ENCODE peak calls at places on chromosomes 16 and 17, in five cellular contexts. One of them, this sample, is unnamed.

GRCh38 chr16:9139965-9140364 is 48.5 kb downstream of the HAPSTR1 start:
- DNase-seq in thoracic aorta: no peak
- DNase-seq in pancreas: peak; percentile 8
- DNase-seq in A549: peak; percentile 70
- DNase-seq in CD4-positive, CD25-positive, alpha-beta regulatory T cell: no peak
- DNase-seq in this sample: no peak

GRCh38 chr16:20950294-20950693 is 49.7 kb downstream of the LYRM1 start:
- DNase-seq in pancreas: no peak
- DNase-seq in CD4-positive, CD25-positive, alpha-beta regulatory T cell: no peak
- DNase-seq in A549: no peak
- DNase-seq in thoracic aorta: no peak
- DNase-seq in this sample: no peak

GRCh38 chr16:14579266-14579665 is 50.8 kb downstream of the PARN start:
- DNase-seq in A549: peak; percentile 17
- DNase-seq in CD4-positive, CD25-positive, alpha-beta regulatory T cell: no peak
- DNase-seq in pancreas: no peak
- DNase-seq in thoracic aorta: no peak
- DNase-seq in this sample: no peak

GRCh38 chr16:49378816-49379215 is 5.2 kb downstream of the C16orf78 start:
- DNase-seq in CD4-positive, CD25-positive, alpha-beta regulatory T cell: no peak
- DNase-seq in A549: no peak
- DNase-seq in pancreas: no peak
- DNase-seq in thoracic aorta: no peak
- DNase-seq in this sample: no peak

GRCh38 chr17:57999496-58000017 is 7.5 kb downstream of the SRSF1 start:
- DNase-seq in thoracic aorta: no peak
- DNase-seq in pancreas: no peak
- DNase-seq in CD4-positive, CD25-positive, alpha-beta regulatory T cell: peak; percentile 76
- DNase-seq in A549: peak; percentile 81
- DNase-seq in this sample: no peak

GRCh38 chr16:82011199-82011641 is at the start of gene SDR42E1:
- DNase-seq in CD4-positive, CD25-positive, alpha-beta regulatory T cell: peak; percentile 69
- DNase-seq in A549: peak; percentile 70
- DNase-seq in thoracic aorta: no peak
- DNase-seq in pancreas: peak; percentile 86
- DNase-seq in this sample: peak; percentile 61

GRCh38 chr16:68257251-68257905 is 6.9 kb upstream of the SLC7A6 start:
- DNase-seq in pancreas: no peak
- DNase-seq in A549: no peak
- DNase-seq in thoracic aorta: no peak
- DNase-seq in CD4-positive, CD25-positive, alpha-beta regulatory T cell: no peak
- DNase-seq in this sample: no peak

GRCh38 chr16:19338335-19338734 is 52.8 kb downstream of the CLEC19A start:
- DNase-seq in pancreas: no peak
- DNase-seq in thoracic aorta: no peak
- DNase-seq in CD4-positive, CD25-positive, alpha-beta regulatory T cell: no peak
- DNase-seq in A549: peak; percentile 19
- DNase-seq in this sample: no peak

GRCh38 chr17:75707096-75707720 is 14.1 kb upstream of the ITGB4 start:
- DNase-seq in CD4-positive, CD25-positive, alpha-beta regulatory T cell: no peak
- DNase-seq in thoracic aorta: no peak
- DNase-seq in pancreas: no peak
- DNase-seq in A549: peak; percentile 86
- DNase-seq in this sample: no peak

GRCh38 chr16:21713549-21714368 is 50.0 kb downstream of the OTOA start:
- DNase-seq in CD4-positive, CD25-positive, alpha-beta regulatory T cell: no peak
- DNase-seq in A549: no peak
- DNase-seq in pancreas: no peak
- DNase-seq in thoracic aorta: no peak
- DNase-seq in this sample: no peak

GRCh38 chr16:24085665-24086064 is 170.5 kb upstream of the CACNG3 start:
- DNase-seq in CD4-positive, CD25-positive, alpha-beta regulatory T cell: no peak
- DNase-seq in thoracic aorta: no peak
- DNase-seq in A549: no peak
- DNase-seq in pancreas: no peak
- DNase-seq in this sample: no peak

GRCh38 chr17:43024407-43025289 is at the start of gene RND2:
- DNase-seq in pancreas: peak; percentile 88
- DNase-seq in thoracic aorta: peak; percentile 83
- DNase-seq in A549: peak; percentile 96
- DNase-seq in CD4-positive, CD25-positive, alpha-beta regulatory T cell: peak; percentile 81
- DNase-seq in this sample: peak; percentile 81

GRCh38 chr16:74563828-74564263 is 43.1 kb downstream of the GLG1 start:
- DNase-seq in pancreas: no peak
- DNase-seq in thoracic aorta: peak; percentile 4
- DNase-seq in CD4-positive, CD25-positive, alpha-beta regulatory T cell: no peak
- DNase-seq in A549: peak; percentile 41
- DNase-seq in this sample: no peak

GRCh38 chr16:58608601-58609136 is 21.0 kb downstream of the CNOT1 start:
- DNase-seq in CD4-positive, CD25-positive, alpha-beta regulatory T cell: no peak
- DNase-seq in thoracic aorta: no peak
- DNase-seq in pancreas: no peak
- DNase-seq in A549: no peak
- DNase-seq in this sample: no peak

GRCh38 chr16:79067600-79067999 is 532.9 kb downstream of the MAF start:
- DNase-seq in CD4-positive, CD25-positive, alpha-beta regulatory T cell: no peak
- DNase-seq in A549: no peak
- DNase-seq in pancreas: no peak
- DNase-seq in thoracic aorta: no peak
- DNase-seq in this sample: no peak

GRCh38 chr16:74837056-74837455 is 62.4 kb upstream of the FA2H start:
- DNase-seq in pancreas: no peak
- DNase-seq in A549: no peak
- DNase-seq in CD4-positive, CD25-positive, alpha-beta regulatory T cell: no peak
- DNase-seq in thoracic aorta: no peak
- DNase-seq in this sample: no peak

GRCh38 chr16:9869776-9870175 is 312.5 kb downstream of the GRIN2A start:
- DNase-seq in A549: no peak
- DNase-seq in thoracic aorta: no peak
- DNase-seq in CD4-positive, CD25-positive, alpha-beta regulatory T cell: no peak
- DNase-seq in pancreas: no peak
- DNase-seq in this sample: no peak

GRCh38 chr16:86834451-86835035 is 256.2 kb downstream of the FOXL1 start:
- DNase-seq in pancreas: no peak
- DNase-seq in A549: peak; percentile 19
- DNase-seq in thoracic aorta: no peak
- DNase-seq in CD4-positive, CD25-positive, alpha-beta regulatory T cell: no peak
- DNase-seq in this sample: no peak

GRCh38 chr16:81499576-81500380 is 55.2 kb downstream of the CMIP start:
- DNase-seq in CD4-positive, CD25-positive, alpha-beta regulatory T cell: no peak
- DNase-seq in A549: no peak
- DNase-seq in pancreas: no peak
- DNase-seq in thoracic aorta: no peak
- DNase-seq in this sample: no peak

GRCh38 chr17:42674755-42675347 is 1.9 kb downstream of the PLEKHH3 start:
- DNase-seq in CD4-positive, CD25-positive, alpha-beta regulatory T cell: no peak
- DNase-seq in A549: no peak
- DNase-seq in pancreas: peak; percentile 71
- DNase-seq in thoracic aorta: no peak
- DNase-seq in this sample: no peak

GRCh38 chr17:79944821-79945391 is 90.8 kb downstream of the TBC1D16 start:
- DNase-seq in pancreas: peak; percentile 53
- DNase-seq in thoracic aorta: no peak
- DNase-seq in CD4-positive, CD25-positive, alpha-beta regulatory T cell: no peak
- DNase-seq in A549: no peak
- DNase-seq in this sample: no peak

GRCh38 chr17:81481011-81481799 is 31.4 kb downstream of the ACTG1 start:
- DNase-seq in A549: peak; percentile 52
- DNase-seq in pancreas: peak; percentile 77
- DNase-seq in thoracic aorta: no peak
- DNase-seq in CD4-positive, CD25-positive, alpha-beta regulatory T cell: peak; percentile 49
- DNase-seq in this sample: peak; percentile 53

GRCh38 chr17:81646869-81647600 is 9.3 kb downstream of the PDE6G start:
- DNase-seq in A549: no peak
- DNase-seq in CD4-positive, CD25-positive, alpha-beta regulatory T cell: no peak
- DNase-seq in thoracic aorta: no peak
- DNase-seq in pancreas: no peak
- DNase-seq in this sample: no peak

GRCh38 chr17:66531826-66532439 is 229.5 kb downstream of the PRKCA start:
- DNase-seq in CD4-positive, CD25-positive, alpha-beta regulatory T cell: no peak
- DNase-seq in A549: no peak
- DNase-seq in thoracic aorta: no peak
- DNase-seq in pancreas: no peak
- DNase-seq in this sample: no peak

GRCh38 chr17:30824002-30824355 is 513 bp downstream of the CRLF3 start:
- DNase-seq in A549: no peak
- DNase-seq in CD4-positive, CD25-positive, alpha-beta regulatory T cell: no peak
- DNase-seq in thoracic aorta: no peak
- DNase-seq in pancreas: peak; percentile 58
- DNase-seq in this sample: no peak

GRCh38 chr16:12675852-12676251 is 127.8 kb downstream of the CPPED1 start:
- DNase-seq in pancreas: no peak
- DNase-seq in thoracic aorta: no peak
- DNase-seq in CD4-positive, CD25-positive, alpha-beta regulatory T cell: no peak
- DNase-seq in A549: peak; percentile 38
- DNase-seq in this sample: no peak

GRCh38 chr16:66692341-66692740 is 4.2 kb downstream of the CMTM4 start:
- DNase-seq in A549: no peak
- DNase-seq in CD4-positive, CD25-positive, alpha-beta regulatory T cell: no peak
- DNase-seq in pancreas: no peak
- DNase-seq in thoracic aorta: no peak
- DNase-seq in this sample: no peak

GRCh38 chr16:88723507-88723887 is 17.2 kb downstream of the CTU2 start:
- DNase-seq in pancreas: no peak
- DNase-seq in CD4-positive, CD25-positive, alpha-beta regulatory T cell: no peak
- DNase-seq in thoracic aorta: no peak
- DNase-seq in A549: no peak
- DNase-seq in this sample: no peak

GRCh38 chr17:39944393-39944711 is 16.8 kb downstream of the LRRC3C start:
- DNase-seq in pancreas: no peak
- DNase-seq in A549: no peak
- DNase-seq in thoracic aorta: no peak
- DNase-seq in CD4-positive, CD25-positive, alpha-beta regulatory T cell: no peak
- DNase-seq in this sample: no peak

GRCh38 chr17:71632328-71632727 is 488.5 kb upstream of the SOX9 start:
- DNase-seq in thoracic aorta: no peak
- DNase-seq in pancreas: no peak
- DNase-seq in A549: peak; percentile 26
- DNase-seq in CD4-positive, CD25-positive, alpha-beta regulatory T cell: no peak
- DNase-seq in this sample: no peak

GRCh38 chr17:77880702-77881450 is 77.6 kb upstream of the TNRC6C start:
- DNase-seq in pancreas: no peak
- DNase-seq in thoracic aorta: no peak
- DNase-seq in A549: no peak
- DNase-seq in CD4-positive, CD25-positive, alpha-beta regulatory T cell: no peak
- DNase-seq in this sample: no peak

GRCh38 chr16:65644821-65645220 is 523.0 kb upstream of the CDH11 start:
- DNase-seq in pancreas: no peak
- DNase-seq in A549: no peak
- DNase-seq in CD4-positive, CD25-positive, alpha-beta regulatory T cell: no peak
- DNase-seq in thoracic aorta: no peak
- DNase-seq in this sample: no peak

DNA sequence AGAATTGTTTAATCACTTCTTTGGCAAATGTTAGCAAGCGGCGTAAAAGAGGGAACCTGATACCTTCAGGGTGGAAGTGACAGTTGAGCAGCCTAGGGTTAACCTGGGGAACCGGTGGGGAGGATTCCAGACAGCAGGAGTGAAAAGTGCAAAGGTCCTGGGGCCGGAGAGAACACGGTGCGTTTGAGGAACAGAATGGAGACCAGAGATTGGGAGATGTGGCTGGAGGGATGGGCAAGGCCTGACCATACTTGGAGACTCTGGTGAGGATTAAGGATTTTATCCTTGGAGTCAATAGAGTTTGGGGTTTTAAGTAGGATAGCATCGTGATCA is 2.3 kb upstream of the ZNF500 start:
- DNase-seq in A549: no peak
- DNase-seq in CD4-positive, CD25-positive, alpha-beta regulatory T cell: no peak
- DNase-seq in thoracic aorta: no peak
- DNase-seq in pancreas: no peak
- DNase-seq in this sample: no peak
- H3K4me3 ChIP-seq in A549: peak overlapping the region; percentile 81
- H3K4me3 ChIP-seq in CD4-positive, CD25-positive, alpha-beta regulatory T cell: peak overlapping the region; percentile 19
- H3K4me3 ChIP-seq in thoracic aorta: peak overlapping the region; percentile 99
- H3K4me3 ChIP-seq in pancreas: no peak overlapping the region
- H3K4me3 ChIP-seq in this sample: no peak overlapping the region

GRCh38 chr17:83155128-83156081 is 76.0 kb downstream of the METRNL start:
- DNase-seq in A549: no peak
- DNase-seq in thoracic aorta: no peak
- DNase-seq in CD4-positive, CD25-positive, alpha-beta regulatory T cell: no peak
- DNase-seq in pancreas: no peak
- DNase-seq in this sample: no peak
- H3K4me3 ChIP-seq in A549: no peak overlapping the region
- H3K4me3 ChIP-seq in thoracic aorta: no peak overlapping the region
- H3K4me3 ChIP-seq in CD4-positive, CD25-positive, alpha-beta regulatory T cell: no peak overlapping the region
- H3K4me3 ChIP-seq in pancreas: no peak overlapping the region
- H3K4me3 ChIP-seq in this sample: no peak overlapping the region

DNA sequence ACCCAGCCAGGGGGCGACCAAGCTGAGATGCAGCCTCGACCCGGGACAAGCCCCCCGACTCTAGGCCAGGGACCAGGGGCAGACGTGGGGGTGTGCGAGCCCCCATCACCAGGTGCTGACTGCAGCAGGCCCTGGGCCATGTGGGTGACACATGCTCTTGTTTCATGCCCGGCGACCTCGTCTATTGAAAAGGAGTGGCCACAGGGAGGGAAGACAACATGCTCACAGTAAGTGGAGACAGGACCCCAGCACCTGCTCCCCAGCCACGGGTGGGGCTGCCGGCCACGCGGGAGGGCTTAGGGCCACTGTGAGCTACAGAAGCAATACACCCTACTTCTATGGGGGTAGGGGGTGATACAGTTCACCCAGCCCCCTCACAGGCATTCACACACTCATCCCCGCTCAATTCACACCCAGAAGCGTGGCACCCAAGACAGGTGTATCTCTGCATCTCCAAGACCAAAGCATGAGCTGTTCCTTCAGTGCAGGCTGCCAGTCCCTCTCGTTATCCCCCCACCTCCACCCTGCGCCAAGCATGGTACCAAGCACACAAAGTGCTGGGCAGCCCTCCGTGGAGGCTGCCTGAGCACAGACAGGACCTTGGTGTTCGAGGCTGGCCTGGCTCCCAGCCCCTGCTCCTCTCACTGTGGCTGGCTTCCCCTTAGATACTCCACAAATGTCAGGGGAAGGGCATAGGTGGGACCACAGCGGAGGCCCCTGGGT is 13.6 kb downstream of the VASN start:
- DNase-seq in thoracic aorta: no peak
- DNase-seq in A549: no peak
- DNase-seq in CD4-positive, CD25-positive, alpha-beta regulatory T cell: no peak
- DNase-seq in pancreas: no peak
- DNase-seq in this sample: no peak
- H3K4me3 ChIP-seq in thoracic aorta: no peak overlapping the region
- H3K4me3 ChIP-seq in A549: no peak overlapping the region
- H3K4me3 ChIP-seq in CD4-positive, CD25-positive, alpha-beta regulatory T cell: no peak overlapping the region
- H3K4me3 ChIP-seq in pancreas: no peak overlapping the region
- H3K4me3 ChIP-seq in this sample: no peak overlapping the region

DNA sequence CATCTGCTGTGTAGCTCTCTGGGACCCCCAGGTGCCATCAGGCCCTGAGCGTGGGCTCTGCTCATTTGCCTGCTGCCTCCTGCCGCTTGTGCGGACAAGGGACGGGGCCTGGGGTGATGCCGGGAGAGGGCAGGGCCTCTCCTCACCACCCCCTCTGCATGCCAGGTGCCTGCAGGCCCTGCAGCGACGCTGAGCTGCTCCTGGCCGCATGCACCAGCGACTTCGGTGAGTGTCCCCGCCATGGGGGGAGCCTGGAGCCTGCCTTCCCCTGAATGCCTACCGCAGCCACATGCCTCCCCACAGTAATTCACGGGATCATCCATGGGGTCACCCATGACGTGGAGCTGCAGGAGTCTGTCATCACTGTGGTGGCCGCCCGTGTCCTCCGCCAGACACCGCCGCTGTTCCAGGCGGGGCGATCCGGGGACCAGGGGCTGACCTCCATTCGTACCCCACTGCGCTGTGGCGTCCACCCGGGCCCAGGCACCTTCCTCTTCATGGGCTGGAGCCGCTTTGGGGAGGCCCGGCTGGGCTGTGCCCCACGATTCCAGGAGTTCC is 1.9 kb downstream of the METRN start:
- DNase-seq in thoracic aorta: no peak
- DNase-seq in pancreas: no peak
- DNase-seq in CD4-positive, CD25-positive, alpha-beta regulatory T cell: no peak
- DNase-seq in A549: no peak
- DNase-seq in this sample: no peak
- H3K4me3 ChIP-seq in thoracic aorta: no peak overlapping the region
- H3K4me3 ChIP-seq in pancreas: no peak overlapping the region
- H3K4me3 ChIP-seq in CD4-positive, CD25-positive, alpha-beta regulatory T cell: no peak overlapping the region
- H3K4me3 ChIP-seq in A549: peak overlapping the region; percentile 64
- H3K4me3 ChIP-seq in this sample: no peak overlapping the region